ENCODE peak calls at places on chromosomes 13 and 19, in five cellular contexts. One of them, this sample, is unnamed.

GRCh38 chr13:73714522-73714921 is 419.7 kb downstream of the KLF12 start:
- DNase-seq in GM12891: no peak
- DNase-seq in breast epithelium: no peak
- DNase-seq in body of pancreas: no peak
- DNase-seq in lower leg skin: no peak
- DNase-seq in this sample: no peak

GRCh38 chr19:45460807-45461347 is 6.9 kb upstream of the FOSB start:
- DNase-seq in GM12891: no peak
- DNase-seq in breast epithelium: no peak
- DNase-seq in lower leg skin: no peak
- DNase-seq in body of pancreas: no peak
- DNase-seq in this sample: no peak

GRCh38 chr13:82292334-82292733 is 1589.9 kb downstream of the SLITRK1 start:
- DNase-seq in breast epithelium: no peak
- DNase-seq in lower leg skin: no peak
- DNase-seq in GM12891: no peak
- DNase-seq in body of pancreas: no peak
- DNase-seq in this sample: no peak

GRCh38 chr19:42538841-42539709 is 10.8 kb upstream of the CEACAM1 start:
- DNase-seq in body of pancreas: no peak
- DNase-seq in lower leg skin: peak; percentile 77
- DNase-seq in GM12891: no peak
- DNase-seq in breast epithelium: peak; percentile 28
- DNase-seq in this sample: no peak

GRCh38 chr13:48401480-48401879 is 11.4 kb downstream of the LPAR6 start:
- DNase-seq in breast epithelium: no peak
- DNase-seq in lower leg skin: no peak
- DNase-seq in body of pancreas: no peak
- DNase-seq in GM12891: no peak
- DNase-seq in this sample: no peak

GRCh38 chr19:53961523-53962345 is 1.0 kb upstream of the CACNG8 start:
- DNase-seq in body of pancreas: no peak
- DNase-seq in breast epithelium: no peak
- DNase-seq in lower leg skin: no peak
- DNase-seq in GM12891: no peak
- DNase-seq in this sample: peak; percentile 91

GRCh38 chr13:40116008-40116407 is 460.5 kb downstream of the COG6 start:
- DNase-seq in lower leg skin: peak; percentile 91
- DNase-seq in GM12891: no peak
- DNase-seq in body of pancreas: peak; percentile 58
- DNase-seq in breast epithelium: no peak
- DNase-seq in this sample: peak; percentile 15

GRCh38 chr13:20151016-20151415 is 9.8 kb downstream of the GJA3 start:
- DNase-seq in breast epithelium: no peak
- DNase-seq in lower leg skin: no peak
- DNase-seq in body of pancreas: no peak
- DNase-seq in GM12891: no peak
- DNase-seq in this sample: no peak

GRCh38 chr19:44808463-44809371 is at the start of gene BCAM:
- DNase-seq in breast epithelium: peak; percentile 81
- DNase-seq in GM12891: no peak
- DNase-seq in body of pancreas: peak; percentile 75
- DNase-seq in lower leg skin: peak; percentile 93
- DNase-seq in this sample: no peak

GRCh38 chr19:47309038-47309437 is 623 bp upstream of the C5AR1 start:
- DNase-seq in breast epithelium: no peak
- DNase-seq in body of pancreas: no peak
- DNase-seq in lower leg skin: no peak
- DNase-seq in GM12891: no peak
- DNase-seq in this sample: no peak

GRCh38 chr19:38197937-38198704 is 25.9 kb downstream of the DPF1 start:
- DNase-seq in body of pancreas: no peak
- DNase-seq in breast epithelium: no peak
- DNase-seq in GM12891: no peak
- DNase-seq in lower leg skin: no peak
- DNase-seq in this sample: no peak

GRCh38 chr19:29415507-29415906 is 110.3 kb upstream of the VSTM2B start:
- DNase-seq in lower leg skin: no peak
- DNase-seq in breast epithelium: no peak
- DNase-seq in body of pancreas: no peak
- DNase-seq in GM12891: no peak
- DNase-seq in this sample: no peak

GRCh38 chr13:59745395-59745788 is 418.3 kb downstream of the DIAPH3 start:
- DNase-seq in GM12891: no peak
- DNase-seq in body of pancreas: no peak
- DNase-seq in lower leg skin: no peak
- DNase-seq in breast epithelium: no peak
- DNase-seq in this sample: no peak

GRCh38 chr13:62512194-62513141 is 1096.8 kb upstream of the PCDH20 start:
- DNase-seq in GM12891: no peak
- DNase-seq in lower leg skin: no peak
- DNase-seq in body of pancreas: peak; percentile 62
- DNase-seq in breast epithelium: peak; percentile 20
- DNase-seq in this sample: peak; percentile 1

GRCh38 chr13:50969691-50970090 is 60.1 kb downstream of the RNASEH2B start:
- DNase-seq in lower leg skin: no peak
- DNase-seq in GM12891: no peak
- DNase-seq in body of pancreas: no peak
- DNase-seq in breast epithelium: no peak
- DNase-seq in this sample: no peak

GRCh38 chr13:23956106-23956505 is 58.8 kb upstream of the C1QTNF9B start:
- DNase-seq in GM12891: no peak
- DNase-seq in body of pancreas: no peak
- DNase-seq in lower leg skin: no peak
- DNase-seq in breast epithelium: no peak
- DNase-seq in this sample: no peak

GRCh38 chr13:27034678-27035111 is 136.9 kb downstream of the USP12 start:
- DNase-seq in GM12891: no peak
- DNase-seq in breast epithelium: no peak
- DNase-seq in body of pancreas: no peak
- DNase-seq in lower leg skin: peak; percentile 79
- DNase-seq in this sample: no peak

GRCh38 chr19:49881672-49882394 is 4.3 kb downstream of the TBC1D17 start:
- DNase-seq in breast epithelium: no peak
- DNase-seq in body of pancreas: no peak
- DNase-seq in lower leg skin: no peak
- DNase-seq in GM12891: no peak
- DNase-seq in this sample: no peak

GRCh38 chr19:4376245-4376990 is 23.9 kb downstream of the SH3GL1 start:
- DNase-seq in body of pancreas: peak; percentile 23
- DNase-seq in lower leg skin: peak; percentile 86
- DNase-seq in GM12891: no peak
- DNase-seq in breast epithelium: no peak
- DNase-seq in this sample: no peak
- TF ChIP-seq POLR2A in body of pancreas: no peak
- TF ChIP-seq POLR2A in lower leg skin: no peak
- TF ChIP-seq POLR2A in GM12891: no peak
- TF ChIP-seq POLR2A in breast epithelium: no peak
- TF ChIP-seq POLR2A in this sample: no peak

GRCh38 chr19:2235396-2236284 is 489 bp downstream of the PLEKHJ1 start:
- DNase-seq in lower leg skin: no peak
- DNase-seq in breast epithelium: no peak
- DNase-seq in GM12891: no peak
- DNase-seq in body of pancreas: peak; percentile 73
- DNase-seq in this sample: no peak

GRCh38 chr19:2232286-2233151 is 3.6 kb downstream of the PLEKHJ1 start:
- DNase-seq in breast epithelium: no peak
- DNase-seq in body of pancreas: no peak
- DNase-seq in GM12891: no peak
- DNase-seq in lower leg skin: no peak
- DNase-seq in this sample: no peak

GRCh38 chr19:2235026-2235395 is 1.1 kb downstream of the PLEKHJ1 start:
- DNase-seq in lower leg skin: no peak
- DNase-seq in GM12891: no peak
- DNase-seq in body of pancreas: no peak
- DNase-seq in breast epithelium: no peak
- DNase-seq in this sample: no peak

GRCh38 chr19:2231621-2232221 is 4.4 kb downstream of the PLEKHJ1 start:
- DNase-seq in body of pancreas: no peak
- DNase-seq in lower leg skin: no peak
- DNase-seq in GM12891: no peak
- DNase-seq in breast epithelium: no peak
- DNase-seq in this sample: no peak

GRCh38 chr19:2233601-2234280 is 2.4 kb downstream of the PLEKHJ1 start:
- DNase-seq in lower leg skin: no peak
- DNase-seq in GM12891: no peak
- DNase-seq in breast epithelium: no peak
- DNase-seq in body of pancreas: no peak
- DNase-seq in this sample: no peak
- TF ChIP-seq POLR2A in lower leg skin: no peak
- TF ChIP-seq POLR2A in GM12891: peak; percentile 7
- TF ChIP-seq POLR2A in breast epithelium: no peak
- TF ChIP-seq POLR2A in body of pancreas: no peak
- TF ChIP-seq POLR2A in this sample: no peak

DNA sequence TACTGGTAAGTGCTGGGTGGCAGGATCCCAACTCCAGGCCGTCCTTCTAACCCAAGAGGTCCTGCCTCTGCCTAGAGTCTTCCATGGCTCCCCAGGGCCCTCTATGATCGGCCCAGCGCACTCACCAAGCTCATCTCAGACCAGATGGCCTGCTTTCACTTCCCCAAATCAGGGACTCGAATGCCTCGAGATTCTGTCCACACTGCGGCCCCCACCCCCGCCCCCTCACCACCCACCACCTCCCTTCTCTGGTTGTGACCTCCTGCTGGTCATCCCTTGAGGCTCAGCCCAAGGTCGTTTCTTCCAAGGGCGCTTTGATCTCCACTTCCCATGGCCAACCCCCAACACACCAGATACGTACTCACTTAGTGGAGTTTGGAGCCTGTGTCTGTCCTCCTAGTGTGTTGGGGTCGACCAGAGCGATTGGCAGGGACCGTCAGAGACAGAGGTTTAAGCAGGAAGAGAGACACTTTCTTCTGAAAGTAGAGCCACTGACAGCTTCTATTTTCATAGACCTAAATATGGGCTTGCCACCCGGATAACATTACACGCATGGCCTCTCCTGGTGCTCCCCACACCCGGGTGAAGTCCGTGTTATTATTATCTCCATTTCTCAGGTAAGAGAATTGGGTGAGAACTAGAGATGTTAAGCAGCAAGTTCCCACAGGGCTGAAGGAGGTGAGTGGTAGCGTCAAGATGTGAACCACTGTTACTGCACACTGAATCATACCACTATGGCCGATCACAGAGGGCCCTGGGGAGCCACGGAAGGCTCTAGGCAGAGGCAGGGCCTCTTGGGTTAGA is at the start of gene FCER2:
- DNase-seq in GM12891: no peak
- DNase-seq in lower leg skin: no peak
- DNase-seq in breast epithelium: no peak
- DNase-seq in body of pancreas: no peak
- DNase-seq in this sample: no peak
- TF ChIP-seq POLR2A in GM12891: peak; percentile 86
- TF ChIP-seq POLR2A in lower leg skin: no peak
- TF ChIP-seq POLR2A in breast epithelium: no peak
- TF ChIP-seq POLR2A in body of pancreas: no peak
- TF ChIP-seq POLR2A in this sample: no peak

GRCh38 chr19:18173572-18174294 is at the start of gene IFI30:
- DNase-seq in breast epithelium: peak; percentile 74
- DNase-seq in lower leg skin: peak; percentile 95
- DNase-seq in GM12891: peak; percentile 84
- DNase-seq in body of pancreas: peak; percentile 87
- DNase-seq in this sample: peak; percentile 82
- TF ChIP-seq POLR2A in breast epithelium: no peak
- TF ChIP-seq POLR2A in lower leg skin: peak; percentile 12
- TF ChIP-seq POLR2A in GM12891: peak; percentile 70
- TF ChIP-seq POLR2A in body of pancreas: peak; percentile 88
- TF ChIP-seq POLR2A in this sample: peak; percentile 78

GRCh38 chr19:3220576-3220975 is 3.9 kb upstream of the CELF5 start:
- DNase-seq in lower leg skin: no peak
- DNase-seq in breast epithelium: no peak
- DNase-seq in body of pancreas: no peak
- DNase-seq in GM12891: no peak
- DNase-seq in this sample: no peak

GRCh38 chr19:3216874-3217273 is 7.6 kb upstream of the CELF5 start:
- DNase-seq in body of pancreas: no peak
- DNase-seq in GM12891: no peak
- DNase-seq in lower leg skin: no peak
- DNase-seq in breast epithelium: no peak
- DNase-seq in this sample: no peak

GRCh38 chr19:3222709-3223108 is 1.8 kb upstream of the CELF5 start:
- DNase-seq in GM12891: no peak
- DNase-seq in breast epithelium: no peak
- DNase-seq in lower leg skin: no peak
- DNase-seq in body of pancreas: no peak
- DNase-seq in this sample: no peak

GRCh38 chr19:3213159-3213558 is 11.3 kb upstream of the CELF5 start:
- DNase-seq in lower leg skin: no peak
- DNase-seq in body of pancreas: no peak
- DNase-seq in breast epithelium: no peak
- DNase-seq in GM12891: no peak
- DNase-seq in this sample: no peak

GRCh38 chr19:3218037-3218661 is 6.3 kb upstream of the CELF5 start:
- DNase-seq in lower leg skin: no peak
- DNase-seq in body of pancreas: no peak
- DNase-seq in breast epithelium: no peak
- DNase-seq in GM12891: no peak
- DNase-seq in this sample: no peak
- TF ChIP-seq POLR2A in lower leg skin: no peak
- TF ChIP-seq POLR2A in body of pancreas: no peak
- TF ChIP-seq POLR2A in breast epithelium: no peak
- TF ChIP-seq POLR2A in GM12891: no peak
- TF ChIP-seq POLR2A in this sample: no peak

GRCh38 chr19:19663292-19664120 is at the start of gene ATP13A1:
- DNase-seq in GM12891: peak; percentile 75
- DNase-seq in body of pancreas: peak; percentile 96
- DNase-seq in lower leg skin: peak; percentile 99
- DNase-seq in breast epithelium: peak; percentile 94
- DNase-seq in this sample: peak; percentile 83
- TF ChIP-seq POLR2A in GM12891: peak; percentile 81
- TF ChIP-seq POLR2A in body of pancreas: peak; percentile 84
- TF ChIP-seq POLR2A in lower leg skin: no peak
- TF ChIP-seq POLR2A in breast epithelium: no peak
- TF ChIP-seq POLR2A in this sample: peak; percentile 76

GRCh38 chr19:41441321-41441945 is 1.5 kb upstream of the ERICH4 start:
- DNase-seq in GM12891: no peak
- DNase-seq in lower leg skin: peak; percentile 59
- DNase-seq in body of pancreas: no peak
- DNase-seq in breast epithelium: peak; percentile 28
- DNase-seq in this sample: no peak

GRCh38 chr19:41442473-41443360 is at the start of gene ERICH4:
- DNase-seq in GM12891: no peak
- DNase-seq in breast epithelium: peak; percentile 38
- DNase-seq in lower leg skin: peak; percentile 76
- DNase-seq in body of pancreas: no peak
- DNase-seq in this sample: no peak

GRCh38 chr19:41436664-41436951 is 3.1 kb downstream of the DMAC2 start:
- DNase-seq in breast epithelium: no peak
- DNase-seq in lower leg skin: no peak
- DNase-seq in GM12891: no peak
- DNase-seq in body of pancreas: no peak
- DNase-seq in this sample: no peak

GRCh38 chr19:41437944-41438574 is 1.7 kb downstream of the DMAC2 start:
- DNase-seq in breast epithelium: peak; percentile 15
- DNase-seq in lower leg skin: peak; percentile 72
- DNase-seq in body of pancreas: no peak
- DNase-seq in GM12891: no peak
- DNase-seq in this sample: no peak

GRCh38 chr19:41439441-41440222 is at the start of gene DMAC2:
- DNase-seq in breast epithelium: peak; percentile 96
- DNase-seq in GM12891: peak; percentile 84
- DNase-seq in body of pancreas: peak; percentile 98
- DNase-seq in lower leg skin: peak; percentile 99
- DNase-seq in this sample: peak; percentile 99
- TF ChIP-seq POLR2A in breast epithelium: peak; percentile 46
- TF ChIP-seq POLR2A in GM12891: peak; percentile 82
- TF ChIP-seq POLR2A in body of pancreas: peak; percentile 82
- TF ChIP-seq POLR2A in lower leg skin: no peak
- TF ChIP-seq POLR2A in this sample: peak; percentile 52

GRCh38 chr19:51108066-51108804 is at the start of gene CTU1:
- DNase-seq in breast epithelium: peak; percentile 96
- DNase-seq in GM12891: peak; percentile 94
- DNase-seq in lower leg skin: peak; percentile 99
- DNase-seq in body of pancreas: peak; percentile 98
- DNase-seq in this sample: peak; percentile 87
- TF ChIP-seq POLR2A in breast epithelium: peak; percentile 31
- TF ChIP-seq POLR2A in GM12891: no peak
- TF ChIP-seq POLR2A in lower leg skin: no peak
- TF ChIP-seq POLR2A in body of pancreas: peak; percentile 63
- TF ChIP-seq POLR2A in this sample: peak; percentile 33

This sample was measured in H54.